ENCODE peak calls at places on chromosomes 6 and 20, in eight cellular contexts. F, W, O, A, S, X, R and H are unnamed samples.

GRCh38 chr20:58192567-58192966 is 35.9 kb downstream of the ANKRD60 start:
- DNase-seq in F (no peak), W (no peak), O (peak), A (no peak), S (no peak), X (no peak), R (peak), H (no peak)

GRCh38 chr6:98716341-98716740 is 118.0 kb upstream of the POU3F2 start:
- DNase-seq in F (no peak), W (no peak), O (peak), A (no peak), S (no peak), X (no peak), R (no peak), H (no peak)

GRCh38 chr20:21019468-21019830 is 86.7 kb downstream of the LINC00237 start:
- DNase-seq in F (no peak), W (no peak), O (no peak), A (no peak), S (no peak), X (no peak), R (no peak), H (no peak)

GRCh38 chr6:95578106-95578410 is 723 bp downstream of the MANEA start:
- DNase-seq in F (no peak), W (no peak), O (no peak), A (no peak), S (no peak), X (no peak), R (no peak), H (peak)

GRCh38 chr20:41615110-41615509 is 3.1 kb downstream of the CHD6 start:
- DNase-seq in F (no peak), W (no peak), O (no peak), A (no peak), S (no peak), X (no peak), R (no peak), H (no peak)

GRCh38 chr20:50680106-50680960 is 11.0 kb downstream of the RIPOR3 start:
- DNase-seq in F (no peak), W (no peak), O (no peak), A (no peak), S (no peak), X (peak), R (no peak), H (no peak)

GRCh38 chr20:47786763-47787107 is 1.5 kb upstream of the SULF2 start:
- DNase-seq in F (no peak), W (no peak), O (no peak), A (no peak), S (no peak), X (no peak), R (no peak), H (no peak)

GRCh38 chr20:23265226-23265625 is 85.4 kb upstream of the NXT1 start:
- DNase-seq in F (peak), W (no peak), O (no peak), A (no peak), S (no peak), X (no peak), R (no peak), H (no peak)

GRCh38 chr6:28371280-28371679 is 21.5 kb downstream of the ZKSCAN3 start:
- DNase-seq in F (no peak), W (no peak), O (no peak), A (no peak), S (no peak), X (no peak), R (no peak), H (no peak)

GRCh38 chr6:156862711-156863110 is 85.5 kb downstream of the ARID1B start:
- DNase-seq in F (no peak), W (no peak), O (no peak), A (no peak), S (no peak), X (no peak), R (no peak), H (no peak)

GRCh38 chr6:155126727-155127439 is 131.8 kb downstream of the TIAM2 start:
- DNase-seq in F (no peak), W (no peak), O (no peak), A (no peak), S (no peak), X (no peak), R (no peak), H (no peak)

GRCh38 chr6:4687989-4688947 is 87.9 kb upstream of the CDYL start:
- DNase-seq in F (no peak), W (no peak), O (no peak), A (no peak), S (no peak), X (no peak), R (no peak), H (no peak)

GRCh38 chr20:62120990-62121775 is 1.1 kb upstream of the LSM14B start:
- DNase-seq in F (no peak), W (peak), O (peak), A (no peak), S (no peak), X (no peak), R (peak), H (no peak)

GRCh38 chr6:56375806-56376205 is 128.4 kb upstream of the COL21A1 start:
- DNase-seq in F (no peak), W (no peak), O (no peak), A (no peak), S (no peak), X (no peak), R (no peak), H (no peak)

GRCh38 chr6:39130691-39131090 is 15.7 kb upstream of the SAYSD1 start:
- DNase-seq in F (no peak), W (no peak), O (no peak), A (no peak), S (no peak), X (no peak), R (no peak), H (no peak)

GRCh38 chr6:136763716-136764521 is 28.4 kb downstream of the MAP3K5 start:
- DNase-seq in F (no peak), W (no peak), O (no peak), A (no peak), S (no peak), X (no peak), R (peak), H (peak)

GRCh38 chr6:36853325-36853724 is 14.1 kb upstream of the CPNE5 start:
- DNase-seq in F (no peak), W (no peak), O (no peak), A (no peak), S (no peak), X (peak), R (no peak), H (no peak)

GRCh38 chr6:135277422-135277821 is 96.3 kb downstream of the MYB start:
- DNase-seq in F (no peak), W (no peak), O (no peak), A (no peak), S (no peak), X (no peak), R (no peak), H (no peak)

DNA sequence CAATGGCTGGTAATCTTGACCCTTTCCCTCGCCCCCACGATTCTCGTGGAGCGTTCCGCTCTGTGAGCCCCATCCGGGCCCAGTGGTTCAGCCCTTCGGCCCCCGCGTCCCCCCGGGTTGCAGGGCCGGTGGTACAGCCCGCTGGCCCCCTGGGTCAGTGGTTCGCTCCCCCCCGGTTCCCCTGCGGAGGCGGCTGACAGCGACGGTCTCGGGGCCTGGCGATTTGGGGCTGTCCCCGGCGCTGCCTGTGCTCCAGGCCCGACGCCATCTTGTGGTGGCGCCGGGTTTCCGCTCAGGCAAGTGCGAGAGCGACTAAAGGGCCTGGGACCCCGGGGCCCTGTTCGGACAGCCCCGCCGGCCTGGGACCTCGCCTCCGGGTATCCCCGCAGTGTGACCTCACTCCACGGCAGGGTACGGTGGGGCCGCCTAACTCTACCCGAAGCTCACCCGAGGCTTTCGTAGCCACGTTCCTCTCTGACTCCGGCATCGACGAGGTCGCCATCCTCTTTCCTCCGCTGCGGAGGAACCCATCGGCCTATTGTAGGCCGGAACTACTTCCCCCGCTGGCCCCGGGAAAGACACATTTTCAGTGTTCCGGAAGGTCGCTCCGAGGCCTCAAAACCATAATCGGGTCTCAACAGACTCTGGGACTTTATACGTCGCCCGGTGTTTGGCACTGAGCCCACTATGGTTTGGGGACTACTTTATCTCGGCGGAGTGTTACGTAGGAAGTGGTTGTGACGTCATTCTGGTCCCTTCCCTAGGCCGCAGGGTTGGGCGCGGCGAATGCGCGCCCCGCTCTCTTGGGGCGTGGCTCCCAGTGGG is at the start of gene ZNF335:
- DNase-seq in F (peak), W (peak), O (peak), A (peak), S (peak), X (peak), R (peak), H (peak)
- TF ChIP-seq CTCF in F (peak), W (peak), O (no peak), A (peak), S (peak), X (peak), R (no peak), H (no peak)

DNA sequence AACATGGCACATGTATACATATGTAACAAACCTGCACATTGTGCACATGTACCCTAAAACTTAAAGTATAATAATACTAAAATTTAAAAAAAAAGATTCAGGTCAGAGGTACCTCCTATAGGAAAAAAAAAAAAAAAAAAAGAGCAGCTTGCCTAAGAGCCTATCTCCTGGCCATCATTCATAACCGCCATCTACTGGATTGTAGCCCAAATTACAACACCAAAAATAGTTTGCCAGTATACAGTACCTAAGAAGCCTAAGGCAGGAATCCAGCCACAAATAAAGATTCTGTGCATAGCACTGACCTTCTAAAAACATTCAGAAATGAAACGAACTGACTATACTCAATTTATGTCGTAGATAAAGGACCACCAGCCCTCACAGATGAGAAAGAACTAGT is 438.4 kb upstream of the ADGRB3 start:
- DNase-seq in F (no peak), W (peak), O (peak), A (no peak), S (no peak), X (no peak), R (peak), H (no peak)
- TF ChIP-seq CTCF in F (no peak), W (peak), O (peak), A (no peak), S (no peak), X (no peak), R (peak), H (no peak)

DNA sequence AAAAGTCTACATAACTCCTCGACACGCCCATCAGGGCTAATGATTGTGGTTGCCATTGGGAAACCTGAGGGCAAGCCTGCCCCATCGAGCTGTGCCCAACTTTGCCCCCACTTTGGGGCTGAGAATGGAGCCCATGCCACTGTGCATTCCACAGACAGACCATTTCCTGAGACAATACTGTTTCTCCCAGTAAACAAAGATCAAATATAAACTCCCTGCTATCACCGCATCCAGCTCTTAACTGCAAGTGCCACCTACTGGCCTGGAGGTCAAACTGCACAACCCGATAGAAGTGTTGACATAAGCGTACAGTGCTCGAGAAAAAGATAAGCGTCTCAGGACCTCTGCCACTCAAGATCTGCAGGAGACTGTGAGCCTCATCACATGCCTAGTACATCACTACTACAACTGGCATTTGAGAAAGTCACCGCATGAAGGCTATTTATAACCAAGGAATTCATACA is 4.7 kb upstream of the DEFB126 start:
- DNase-seq in F (no peak), W (peak), O (peak), A (no peak), S (no peak), X (no peak), R (peak), H (no peak)
- TF ChIP-seq CTCF in F (no peak), W (peak), O (peak), A (no peak), S (no peak), X (no peak), R (peak), H (peak)

GRCh38 chr20:24523661-24524060 is 54.2 kb downstream of the SYNDIG1 start:
- DNase-seq in F (no peak), W (no peak), O (no peak), A (no peak), S (no peak), X (no peak), R (no peak), H (no peak)
- TF ChIP-seq CTCF in F (no peak), W (no peak), O (no peak), A (no peak), S (no peak), X (no peak), R (no peak), H (no peak)

GRCh38 chr20:671252-672030 is 4.2 kb downstream of the SCRT2 start:
- DNase-seq in F (no peak), W (no peak), O (no peak), A (no peak), S (no peak), X (no peak), R (no peak), H (no peak)
- TF ChIP-seq CTCF in F (no peak), W (no peak), O (no peak), A (no peak), S (no peak), X (no peak), R (no peak), H (no peak)

GRCh38 chr20:52539891-52540290 is 348.3 kb upstream of the ZFP64 start:
- DNase-seq in F (no peak), W (no peak), O (peak), A (no peak), S (no peak), X (no peak), R (peak), H (no peak)
- TF ChIP-seq CTCF in F (no peak), W (no peak), O (peak), A (no peak), S (no peak), X (no peak), R (peak), H (no peak)